ENCODE peak calls at places on chromosomes 13 and 19, in four cellular contexts. One of them, this sample, is unnamed.

GRCh38 chr19:48501446-48501960 is 10.1 kb downstream of the LMTK3 start:
- DNase-seq in OCI-LY7: peak; percentile 90
- DNase-seq in mucosa of descending colon: peak; percentile 76
- DNase-seq in heart left ventricle: no peak
- DNase-seq in this sample: peak; percentile 62

GRCh38 chr19:3479819-3480215 is 508 bp downstream of the SMIM24 start:
- DNase-seq in mucosa of descending colon: peak; percentile 38
- DNase-seq in heart left ventricle: no peak
- DNase-seq in OCI-LY7: peak; percentile 90
- DNase-seq in this sample: no peak

GRCh38 chr13:48975926-48976676 is 389 bp downstream of the FNDC3A start:
- DNase-seq in heart left ventricle: peak; percentile 89
- DNase-seq in mucosa of descending colon: peak; percentile 85
- DNase-seq in OCI-LY7: peak; percentile 88
- DNase-seq in this sample: peak; percentile 94

GRCh38 chr19:38655148-38655824 is 7.8 kb downstream of the ACTN4 start:
- DNase-seq in mucosa of descending colon: no peak
- DNase-seq in heart left ventricle: no peak
- DNase-seq in OCI-LY7: no peak
- DNase-seq in this sample: peak; percentile 19

GRCh38 chr19:6793973-6794372 is 21.5 kb downstream of the VAV1 start:
- DNase-seq in OCI-LY7: no peak
- DNase-seq in heart left ventricle: no peak
- DNase-seq in mucosa of descending colon: no peak
- DNase-seq in this sample: no peak

GRCh38 chr19:8423821-8424223 is 10.7 kb downstream of the MARCHF2 start:
- DNase-seq in heart left ventricle: peak; percentile 97
- DNase-seq in mucosa of descending colon: peak; percentile 87
- DNase-seq in OCI-LY7: no peak
- DNase-seq in this sample: peak; percentile 98

GRCh38 chr13:29131881-29132668 is 311.9 kb downstream of the MTUS2 start:
- DNase-seq in OCI-LY7: no peak
- DNase-seq in heart left ventricle: no peak
- DNase-seq in mucosa of descending colon: no peak
- DNase-seq in this sample: no peak

GRCh38 chr13:112246731-112247470 is 129.3 kb upstream of the SPACA7 start:
- DNase-seq in heart left ventricle: no peak
- DNase-seq in mucosa of descending colon: no peak
- DNase-seq in OCI-LY7: no peak
- DNase-seq in this sample: no peak

GRCh38 chr13:50124536-50125305 is 109.5 kb downstream of the KCNRG start:
- DNase-seq in mucosa of descending colon: peak; percentile 95
- DNase-seq in OCI-LY7: peak; percentile 94
- DNase-seq in heart left ventricle: peak; percentile 98
- DNase-seq in this sample: peak; percentile 98

GRCh38 chr19:46211201-46211881 is 18.2 kb upstream of the IGFL1 start:
- DNase-seq in OCI-LY7: no peak
- DNase-seq in heart left ventricle: no peak
- DNase-seq in mucosa of descending colon: no peak
- DNase-seq in this sample: peak; percentile 62

GRCh38 chr19:15323496-15324235 is 8.7 kb downstream of the BRD4 start:
- DNase-seq in OCI-LY7: no peak
- DNase-seq in mucosa of descending colon: peak; percentile 55
- DNase-seq in heart left ventricle: peak; percentile 67
- DNase-seq in this sample: peak; percentile 80

GRCh38 chr19:35206379-35206778 is 22.2 kb downstream of the FAM187B start:
- DNase-seq in OCI-LY7: peak; percentile 85
- DNase-seq in mucosa of descending colon: peak; percentile 32
- DNase-seq in heart left ventricle: no peak
- DNase-seq in this sample: no peak

GRCh38 chr19:33292595-33293254 is 9.6 kb downstream of the CEBPA start:
- DNase-seq in heart left ventricle: no peak
- DNase-seq in mucosa of descending colon: peak; percentile 74
- DNase-seq in OCI-LY7: no peak
- DNase-seq in this sample: peak; percentile 34

GRCh38 chr19:850221-850978 is 1.7 kb upstream of the ELANE start:
- DNase-seq in heart left ventricle: peak; percentile 94
- DNase-seq in mucosa of descending colon: peak; percentile 75
- DNase-seq in OCI-LY7: no peak
- DNase-seq in this sample: peak; percentile 96

GRCh38 chr13:97493471-97493870 is 59.5 kb downstream of the RAP2A start:
- DNase-seq in heart left ventricle: no peak
- DNase-seq in mucosa of descending colon: no peak
- DNase-seq in OCI-LY7: no peak
- DNase-seq in this sample: no peak

GRCh38 chr19:532578-533484 is 1.3 kb downstream of the CDC34 start:
- DNase-seq in OCI-LY7: peak; percentile 57
- DNase-seq in heart left ventricle: peak; percentile 88
- DNase-seq in mucosa of descending colon: peak; percentile 67
- DNase-seq in this sample: peak; percentile 95

GRCh38 chr13:54750521-54750920 is 1721.9 kb downstream of the OLFM4 start:
- DNase-seq in mucosa of descending colon: no peak
- DNase-seq in OCI-LY7: no peak
- DNase-seq in heart left ventricle: no peak
- DNase-seq in this sample: peak; percentile 10

GRCh38 chr13:39784347-39784746 is 128.9 kb downstream of the COG6 start:
- DNase-seq in OCI-LY7: no peak
- DNase-seq in heart left ventricle: no peak
- DNase-seq in mucosa of descending colon: no peak
- DNase-seq in this sample: no peak

GRCh38 chr13:53138369-53139036 is 109.9 kb downstream of the OLFM4 start:
- DNase-seq in mucosa of descending colon: no peak
- DNase-seq in OCI-LY7: no peak
- DNase-seq in heart left ventricle: peak; percentile 27
- DNase-seq in this sample: peak; percentile 58

GRCh38 chr19:35365303-35365702 is 5.6 kb upstream of the GPR42 start:
- DNase-seq in mucosa of descending colon: no peak
- DNase-seq in OCI-LY7: no peak
- DNase-seq in heart left ventricle: no peak
- DNase-seq in this sample: no peak

GRCh38 chr13:33782631-33783030 is 35.3 kb upstream of the RFC3 start:
- DNase-seq in mucosa of descending colon: no peak
- DNase-seq in OCI-LY7: no peak
- DNase-seq in heart left ventricle: no peak
- DNase-seq in this sample: no peak

GRCh38 chr19:42269518-42270345 is 680 bp downstream of the CIC start:
- DNase-seq in mucosa of descending colon: peak; percentile 47
- DNase-seq in heart left ventricle: peak; percentile 31
- DNase-seq in OCI-LY7: no peak
- DNase-seq in this sample: peak; percentile 57

GRCh38 chr13:35621989-35622388 is 145.5 kb upstream of the MAB21L1 start:
- DNase-seq in heart left ventricle: no peak
- DNase-seq in mucosa of descending colon: no peak
- DNase-seq in OCI-LY7: no peak
- DNase-seq in this sample: no peak

GRCh38 chr19:47275866-47276461 is 1.3 kb downstream of the INAFM1 start:
- DNase-seq in heart left ventricle: peak; percentile 71
- DNase-seq in mucosa of descending colon: no peak
- DNase-seq in OCI-LY7: no peak
- DNase-seq in this sample: peak; percentile 82

GRCh38 chr19:40962460-40962961 is 28.6 kb upstream of the CYP2B6 start:
- DNase-seq in OCI-LY7: no peak
- DNase-seq in mucosa of descending colon: no peak
- DNase-seq in heart left ventricle: no peak
- DNase-seq in this sample: no peak

GRCh38 chr13:79451500-79451962 is 29.4 kb upstream of the NDFIP2 start:
- DNase-seq in mucosa of descending colon: peak; percentile 38
- DNase-seq in OCI-LY7: no peak
- DNase-seq in heart left ventricle: no peak
- DNase-seq in this sample: no peak

GRCh38 chr19:8466018-8466417 is 21.2 kb downstream of the HNRNPM start:
- DNase-seq in OCI-LY7: no peak
- DNase-seq in mucosa of descending colon: no peak
- DNase-seq in heart left ventricle: no peak
- DNase-seq in this sample: no peak

GRCh38 chr19:3145909-3146676 is 10.3 kb downstream of the GNA15 start:
- DNase-seq in OCI-LY7: no peak
- DNase-seq in heart left ventricle: peak; percentile 67
- DNase-seq in mucosa of descending colon: no peak
- DNase-seq in this sample: peak; percentile 80

GRCh38 chr19:29478578-29479565 is 46.9 kb upstream of the VSTM2B start:
- DNase-seq in OCI-LY7: peak; percentile 21
- DNase-seq in heart left ventricle: no peak
- DNase-seq in mucosa of descending colon: no peak
- DNase-seq in this sample: no peak

GRCh38 chr13:34765446-34766180 is 176.5 kb upstream of the NBEA start:
- DNase-seq in mucosa of descending colon: no peak
- DNase-seq in heart left ventricle: no peak
- DNase-seq in OCI-LY7: no peak
- DNase-seq in this sample: no peak

GRCh38 chr13:87123987-87124784 is 547.0 kb upstream of the SLITRK5 start:
- DNase-seq in OCI-LY7: no peak
- DNase-seq in mucosa of descending colon: no peak
- DNase-seq in heart left ventricle: peak; percentile 44
- DNase-seq in this sample: no peak

GRCh38 chr13:59320021-59320420 is 843.7 kb downstream of the DIAPH3 start:
- DNase-seq in mucosa of descending colon: no peak
- DNase-seq in heart left ventricle: no peak
- DNase-seq in OCI-LY7: no peak
- DNase-seq in this sample: no peak

GRCh38 chr19:16327911-16328823 is 3.5 kb downstream of the KLF2 start:
- DNase-seq in heart left ventricle: peak; percentile 85
- DNase-seq in mucosa of descending colon: peak; percentile 67
- DNase-seq in OCI-LY7: peak; percentile 68
- DNase-seq in this sample: peak; percentile 84

GRCh38 chr13:43880451-43880850 is 747 bp downstream of the LACC1 start:
- DNase-seq in OCI-LY7: peak; percentile 22
- DNase-seq in heart left ventricle: no peak
- DNase-seq in mucosa of descending colon: peak; percentile 27
- DNase-seq in this sample: no peak
- H3K4me3 ChIP-seq in OCI-LY7: peak overlapping the region; percentile 84
- H3K4me3 ChIP-seq in heart left ventricle: peak overlapping the region; percentile 67
- H3K4me3 ChIP-seq in mucosa of descending colon: no peak overlapping the region
- H3K4me3 ChIP-seq in this sample: peak overlapping the region; percentile 76

GRCh38 chr19:17846146-17846545 is 1.6 kb downstream of the JAK3 start:
- DNase-seq in OCI-LY7: no peak
- DNase-seq in heart left ventricle: no peak
- DNase-seq in mucosa of descending colon: no peak
- DNase-seq in this sample: no peak
- H3K4me1 ChIP-seq in OCI-LY7: peaks cover 41% of the 10 kb centered on the region
- H3K4me1 ChIP-seq in heart left ventricle: peaks cover 15% of the 10 kb centered on the region
- H3K4me1 ChIP-seq in mucosa of descending colon: peaks cover 7% of the 10 kb centered on the region
- H3K4me1 ChIP-seq in this sample: peaks cover 8% of the 10 kb centered on the region

DNA sequence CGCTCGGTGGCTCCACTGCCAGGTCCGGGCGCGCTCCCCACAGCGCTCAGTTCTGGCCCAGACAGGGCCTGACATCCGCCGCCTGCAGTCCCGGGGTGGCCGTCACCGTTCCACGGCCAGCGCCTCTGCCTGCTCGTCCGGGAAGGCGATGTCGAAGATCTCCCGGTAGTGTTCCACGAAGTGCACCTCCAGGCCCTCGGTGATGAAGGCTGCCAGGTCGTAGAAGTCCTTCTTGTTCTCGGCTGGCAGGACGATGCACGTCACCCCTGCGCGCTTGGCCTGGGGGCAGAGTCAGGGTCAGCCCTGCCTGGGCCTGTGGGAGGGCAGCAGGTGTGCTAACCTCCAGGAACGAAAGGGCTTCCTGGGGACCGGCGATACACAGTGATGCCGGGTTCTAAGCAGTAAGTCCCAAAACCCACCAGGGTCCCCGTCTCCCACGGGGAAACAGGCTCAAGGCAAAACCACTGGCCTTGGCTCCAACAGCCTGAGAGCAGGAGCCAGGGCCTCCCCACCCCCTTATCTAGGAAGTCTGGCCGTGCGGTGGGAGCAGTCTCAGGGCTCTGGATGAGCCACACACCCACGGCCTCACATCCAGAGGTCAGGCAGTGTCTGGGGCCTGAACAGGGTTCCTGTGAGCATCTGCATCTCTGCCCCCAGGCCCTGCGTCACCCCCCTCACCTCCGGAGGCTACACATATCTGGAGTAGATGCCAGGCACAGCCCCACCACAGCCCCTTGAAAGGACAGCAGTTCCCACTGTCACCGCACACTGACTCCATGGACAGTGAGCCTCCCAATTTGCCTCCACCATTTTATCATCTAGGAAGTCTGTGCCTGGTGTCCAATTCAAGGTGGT is 2.1 kb downstream of the RPL36 start:
- DNase-seq in mucosa of descending colon: no peak
- DNase-seq in heart left ventricle: peak; percentile 35
- DNase-seq in OCI-LY7: peak; percentile 32
- DNase-seq in this sample: peak; percentile 69
- H3K4me3 ChIP-seq in mucosa of descending colon: no peak overlapping the region
- H3K4me3 ChIP-seq in heart left ventricle: peak overlapping the region; percentile 79
- H3K4me3 ChIP-seq in OCI-LY7: peak overlapping the region; percentile 88
- H3K4me3 ChIP-seq in this sample: no peak overlapping the region

DNA sequence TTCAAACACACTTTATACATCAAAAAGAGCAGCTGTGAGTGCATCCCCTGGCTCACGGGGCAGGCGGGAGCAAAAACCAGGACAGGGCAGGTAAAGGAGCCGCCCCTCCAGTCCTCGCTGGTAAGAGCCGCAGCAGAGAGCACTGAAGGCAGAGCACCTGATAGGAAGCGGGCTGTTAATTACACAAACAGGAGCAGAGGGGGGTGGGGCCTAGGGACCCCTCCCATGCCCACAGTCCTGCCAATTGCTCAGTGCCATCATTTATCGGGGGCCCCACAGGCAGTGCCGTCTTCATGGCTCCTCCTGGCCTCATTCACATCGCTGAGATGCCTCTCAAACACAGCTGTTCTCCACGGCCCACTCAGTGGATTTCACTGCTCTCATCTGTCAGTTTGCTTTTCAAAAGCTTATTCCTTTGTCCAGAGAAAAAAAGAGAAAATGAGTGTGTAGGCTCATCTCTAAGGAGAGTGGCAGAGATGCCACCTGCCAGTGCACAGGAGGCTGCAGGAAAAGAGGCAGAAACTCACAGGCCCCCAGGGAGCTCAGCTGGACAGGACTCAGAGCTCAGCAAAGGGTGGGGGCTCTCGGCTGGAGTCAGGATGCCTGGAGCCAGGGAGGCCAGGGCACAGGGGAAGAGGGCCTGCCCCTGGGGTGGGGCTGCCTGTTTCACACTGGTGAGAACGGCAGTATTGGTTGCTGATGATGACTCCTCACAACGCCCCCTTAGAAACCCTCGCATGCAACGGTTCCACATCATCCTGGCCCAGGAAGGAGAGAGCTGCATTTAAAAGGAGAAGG is 174.6 kb downstream of the COL4A1 start:
- DNase-seq in OCI-LY7: no peak
- DNase-seq in mucosa of descending colon: no peak
- DNase-seq in heart left ventricle: no peak
- DNase-seq in this sample: no peak
- H3K4me1 ChIP-seq in OCI-LY7: peaks cover under 1% of the 10 kb centered on the region
- H3K4me1 ChIP-seq in mucosa of descending colon: no peaks in the 10 kb centered on the region
- H3K4me1 ChIP-seq in heart left ventricle: peaks cover 29% of the 10 kb centered on the region
- H3K4me1 ChIP-seq in this sample: peaks cover 5% of the 10 kb centered on the region